ENCODE peak calls at places on chromosomes 11 and 22, in five cellular contexts. N is HCT116, D is K562, V is HepG2, W is GM12878. C is an unnamed sample.

GRCh38 chr11:64562723-64563351 is 28.2 kb upstream of the SLC22A12 start:
- DNase-seq in W (no peak), N (no peak), V (no peak), D (no peak), C (no peak)

GRCh38 chr11:128323381-128323780 is 264.0 kb downstream of the ETS1 start:
- DNase-seq in V (no peak), D (no peak), N (no peak), W (no peak), C (peak)

GRCh38 chr11:113314389-113315301 is at the start of gene TTC12:
- DNase-seq in V (peak), N (peak), W (peak), D (peak), C (peak)

GRCh38 chr11:128632151-128632791 is 44.9 kb upstream of the ETS1 start:
- DNase-seq in V (peak), N (peak), D (no peak), W (no peak), C (peak)

GRCh38 chr11:68870470-68870869 is 28.8 kb upstream of the CPT1A start:
- DNase-seq in V (no peak), W (no peak), N (no peak), D (no peak), C (peak)

GRCh38 chr11:23278121-23278520 is 417.8 kb upstream of the CCDC179 start:
- DNase-seq in D (no peak), V (no peak), W (no peak), N (no peak), C (no peak)

GRCh38 chr22:24768537-24769374 is 5.8 kb downstream of the PIWIL3 start:
- DNase-seq in D (peak), W (no peak), N (peak), V (peak), C (peak)

GRCh38 chr11:131737357-131737756 is 366.9 kb downstream of the NTM start:
- DNase-seq in D (no peak), N (no peak), V (no peak), W (no peak), C (peak)

GRCh38 chr22:44668190-44668885 is 33.7 kb upstream of the PRR5 start:
- DNase-seq in W (no peak), D (peak), N (no peak), V (no peak), C (peak)

GRCh38 chr22:40036126-40036525 is 41.4 kb downstream of the FAM83F start:
- DNase-seq in W (no peak), N (no peak), D (no peak), V (no peak), C (no peak)

GRCh38 chr11:68579455-68579854 is 104.9 kb upstream of the GAL start:
- DNase-seq in D (no peak), V (no peak), N (no peak), W (no peak), C (no peak)

GRCh38 chr22:50190182-50190951 is 4.7 kb downstream of the TRABD start:
- DNase-seq in D (peak), V (no peak), W (peak), N (peak), C (peak)

DNA sequence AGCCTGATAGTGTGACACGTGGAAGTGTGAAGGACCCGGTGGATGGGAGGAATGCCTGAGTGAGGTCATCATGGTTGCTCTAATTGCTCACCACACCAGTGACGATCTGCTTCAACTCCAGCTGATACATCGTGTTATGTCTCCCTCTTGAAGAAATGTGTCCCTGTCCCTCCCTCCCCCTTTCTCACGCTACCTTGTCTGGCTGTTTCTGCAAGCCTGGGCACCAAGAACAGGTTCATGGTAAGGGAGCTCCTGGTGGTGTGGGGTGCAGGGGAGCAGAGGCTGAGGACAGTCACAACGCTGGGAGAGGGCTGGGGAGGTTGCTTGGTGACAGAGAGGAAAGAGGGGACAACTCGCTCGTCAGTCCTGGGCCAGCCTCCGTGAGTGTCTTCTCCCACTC is 413.4 kb downstream of the SOX6 start:
- DNase-seq in D (no peak), V (no peak), W (no peak), N (no peak), C (no peak)
- TF ChIP-seq EZH2 in D (no peak), V (no peak), W (no peak), N (no peak), C (no peak)

GRCh38 chr11:72821920-72822799 is 7.9 kb downstream of the ATG16L2 start:
- DNase-seq in D (peak), N (peak), W (peak), V (peak), C (peak)
- TF ChIP-seq REST in D (no peak), N (no peak), W (no peak), V (no peak), C (no peak)

GRCh38 chr11:61885784-61886580 is 5.4 kb downstream of the FADS3 start:
- DNase-seq in W (no peak), N (no peak), V (no peak), D (no peak), C (no peak)

GRCh38 chr11:61888590-61888989 is 2.8 kb downstream of the FADS3 start:
- DNase-seq in N (no peak), W (no peak), D (no peak), V (no peak), C (no peak)

GRCh38 chr11:61889831-61890230 is 1.5 kb downstream of the FADS3 start:
- DNase-seq in W (no peak), D (no peak), N (no peak), V (no peak), C (no peak)

GRCh38 chr11:61886643-61887042 is 4.7 kb downstream of the FADS3 start:
- DNase-seq in W (no peak), N (no peak), V (no peak), D (no peak), C (no peak)

GRCh38 chr11:61888043-61888442 is 3.3 kb downstream of the FADS3 start:
- DNase-seq in W (no peak), N (no peak), D (no peak), V (no peak), C (no peak)
- H3K27ac ChIP-seq in W (no peak), N (peak), D (no peak), V (no peak), C (no peak)

GRCh38 chr11:123357990-123358827 is 71.9 kb upstream of the GRAMD1B start:
- DNase-seq in N (no peak), W (peak), D (no peak), V (no peak), C (peak)
- TF ChIP-seq EZH2 in N (no peak), W (no peak), D (no peak), V (no peak), C (peak)

GRCh38 chr11:47248304-47248663 is 330 bp downstream of the ACP2 start:
- DNase-seq in V (no peak), W (peak), D (peak), N (no peak), C (no peak)
- TF ChIP-seq REST in V (no peak), W (no peak), D (no peak), N (no peak), C (no peak)

C was measured in GM23338.